ENCODE peak calls at places on chromosome 17, in eight cellular contexts. One of them, this sample, is unnamed. For H3K4me1, the result is how much of the 10 kb centered on the place peaks cover.

GRCh38 chr17:69524854-69525253 is 110.4 kb downstream of the MAP2K6 start:
- DNase-seq in sigmoid colon: no peak
- DNase-seq in tibial nerve: no peak
- DNase-seq in ovary: no peak
- DNase-seq in uterus: no peak
- DNase-seq in stomach: no peak
- DNase-seq in body of pancreas: no peak
- DNase-seq in heart left ventricle: no peak
- DNase-seq in this sample: no peak

GRCh38 chr17:48307222-48307621 is 122.8 kb downstream of the SKAP1 start:
- DNase-seq in sigmoid colon: no peak
- DNase-seq in uterus: no peak
- DNase-seq in stomach: no peak
- DNase-seq in body of pancreas: no peak
- DNase-seq in tibial nerve: no peak
- DNase-seq in ovary: no peak
- DNase-seq in heart left ventricle: no peak
- DNase-seq in this sample: no peak

GRCh38 chr17:68468785-68469184 is 11.5 kb upstream of the WIPI1 start:
- DNase-seq in ovary: no peak
- DNase-seq in tibial nerve: no peak
- DNase-seq in stomach: no peak
- DNase-seq in sigmoid colon: no peak
- DNase-seq in uterus: no peak
- DNase-seq in heart left ventricle: no peak
- DNase-seq in body of pancreas: no peak
- DNase-seq in this sample: no peak

GRCh38 chr17:81812571-81813370 is 8.8 kb downstream of the GCGR start:
- DNase-seq in ovary: no peak
- DNase-seq in heart left ventricle: no peak
- DNase-seq in tibial nerve: no peak
- DNase-seq in stomach: no peak
- DNase-seq in body of pancreas: no peak
- DNase-seq in sigmoid colon: no peak
- DNase-seq in uterus: no peak
- DNase-seq in this sample: no peak

GRCh38 chr17:27635275-27635823 is 4.4 kb downstream of the LGALS9 start:
- DNase-seq in uterus: no peak
- DNase-seq in ovary: no peak
- DNase-seq in tibial nerve: no peak
- DNase-seq in sigmoid colon: no peak
- DNase-seq in heart left ventricle: no peak
- DNase-seq in body of pancreas: peak
- DNase-seq in stomach: no peak
- DNase-seq in this sample: no peak

GRCh38 chr17:4739122-4740024 is at the start of the genes CXCL16 and ZMYND15:
- DNase-seq in tibial nerve: no peak
- DNase-seq in ovary: peak
- DNase-seq in sigmoid colon: peak
- DNase-seq in heart left ventricle: peak
- DNase-seq in uterus: peak
- DNase-seq in stomach: peak
- DNase-seq in body of pancreas: peak
- DNase-seq in this sample: peak

GRCh38 chr17:53919356-53919755 is 96.6 kb downstream of the KIF2B start:
- DNase-seq in sigmoid colon: no peak
- DNase-seq in body of pancreas: no peak
- DNase-seq in tibial nerve: no peak
- DNase-seq in stomach: no peak
- DNase-seq in ovary: no peak
- DNase-seq in uterus: no peak
- DNase-seq in heart left ventricle: no peak
- DNase-seq in this sample: no peak

GRCh38 chr17:39073353-39073752 is 78.1 kb downstream of the PLXDC1 start:
- DNase-seq in uterus: no peak
- DNase-seq in ovary: no peak
- DNase-seq in tibial nerve: no peak
- DNase-seq in body of pancreas: no peak
- DNase-seq in sigmoid colon: no peak
- DNase-seq in stomach: no peak
- DNase-seq in heart left ventricle: no peak
- DNase-seq in this sample: no peak

GRCh38 chr17:77735051-77735340 is 223.5 kb upstream of the TNRC6C start:
- DNase-seq in heart left ventricle: no peak
- DNase-seq in sigmoid colon: no peak
- DNase-seq in tibial nerve: no peak
- DNase-seq in body of pancreas: no peak
- DNase-seq in ovary: peak
- DNase-seq in stomach: no peak
- DNase-seq in uterus: peak
- DNase-seq in this sample: no peak

GRCh38 chr17:77737442-77738265 is 220.8 kb upstream of the TNRC6C start:
- DNase-seq in body of pancreas: no peak
- DNase-seq in heart left ventricle: no peak
- DNase-seq in tibial nerve: no peak
- DNase-seq in sigmoid colon: no peak
- DNase-seq in uterus: no peak
- DNase-seq in stomach: peak
- DNase-seq in ovary: no peak
- DNase-seq in this sample: no peak

GRCh38 chr17:77735341-77736206 is 222.9 kb upstream of the TNRC6C start:
- DNase-seq in ovary: peak
- DNase-seq in uterus: peak
- DNase-seq in sigmoid colon: peak
- DNase-seq in tibial nerve: no peak
- DNase-seq in stomach: peak
- DNase-seq in heart left ventricle: no peak
- DNase-seq in body of pancreas: no peak
- DNase-seq in this sample: no peak

GRCh38 chr17:77736721-77737120 is 221.8 kb upstream of the TNRC6C start:
- DNase-seq in sigmoid colon: no peak
- DNase-seq in ovary: no peak
- DNase-seq in stomach: no peak
- DNase-seq in heart left ventricle: no peak
- DNase-seq in uterus: no peak
- DNase-seq in tibial nerve: no peak
- DNase-seq in body of pancreas: no peak
- DNase-seq in this sample: no peak

DNA sequence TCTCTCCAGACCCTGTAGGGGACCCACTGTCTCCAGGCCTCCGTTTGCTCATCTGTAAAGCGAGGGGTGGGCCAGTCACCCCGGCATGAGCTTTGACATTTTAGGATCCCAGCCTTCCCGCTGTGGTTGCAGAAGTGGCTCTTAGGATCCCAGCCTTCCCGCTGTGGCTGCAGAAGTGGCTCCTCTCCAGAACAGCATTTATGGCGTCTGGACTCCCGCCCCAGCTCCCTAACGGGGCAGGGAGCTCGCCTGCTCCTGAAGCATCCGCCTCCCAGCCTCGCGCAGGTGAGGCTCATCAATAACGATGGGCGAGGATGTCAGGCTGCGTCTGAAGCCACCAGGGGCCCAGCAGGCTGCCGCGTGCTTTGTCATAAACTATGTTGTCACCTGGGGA is 222.3 kb upstream of the TNRC6C start:
- DNase-seq in uterus: peak
- DNase-seq in stomach: no peak
- DNase-seq in heart left ventricle: no peak
- DNase-seq in ovary: no peak
- DNase-seq in sigmoid colon: no peak
- DNase-seq in body of pancreas: no peak
- DNase-seq in tibial nerve: no peak
- DNase-seq in this sample: no peak
- H3K4me1 ChIP-seq in uterus: under half
- H3K4me1 ChIP-seq in stomach: under half
- H3K4me1 ChIP-seq in heart left ventricle: half or more
- H3K4me1 ChIP-seq in ovary: under half
- H3K4me1 ChIP-seq in sigmoid colon: under half
- H3K4me1 ChIP-seq in body of pancreas: under half
- H3K4me1 ChIP-seq in tibial nerve: under half
- H3K4me1 ChIP-seq in this sample: under half

DNA sequence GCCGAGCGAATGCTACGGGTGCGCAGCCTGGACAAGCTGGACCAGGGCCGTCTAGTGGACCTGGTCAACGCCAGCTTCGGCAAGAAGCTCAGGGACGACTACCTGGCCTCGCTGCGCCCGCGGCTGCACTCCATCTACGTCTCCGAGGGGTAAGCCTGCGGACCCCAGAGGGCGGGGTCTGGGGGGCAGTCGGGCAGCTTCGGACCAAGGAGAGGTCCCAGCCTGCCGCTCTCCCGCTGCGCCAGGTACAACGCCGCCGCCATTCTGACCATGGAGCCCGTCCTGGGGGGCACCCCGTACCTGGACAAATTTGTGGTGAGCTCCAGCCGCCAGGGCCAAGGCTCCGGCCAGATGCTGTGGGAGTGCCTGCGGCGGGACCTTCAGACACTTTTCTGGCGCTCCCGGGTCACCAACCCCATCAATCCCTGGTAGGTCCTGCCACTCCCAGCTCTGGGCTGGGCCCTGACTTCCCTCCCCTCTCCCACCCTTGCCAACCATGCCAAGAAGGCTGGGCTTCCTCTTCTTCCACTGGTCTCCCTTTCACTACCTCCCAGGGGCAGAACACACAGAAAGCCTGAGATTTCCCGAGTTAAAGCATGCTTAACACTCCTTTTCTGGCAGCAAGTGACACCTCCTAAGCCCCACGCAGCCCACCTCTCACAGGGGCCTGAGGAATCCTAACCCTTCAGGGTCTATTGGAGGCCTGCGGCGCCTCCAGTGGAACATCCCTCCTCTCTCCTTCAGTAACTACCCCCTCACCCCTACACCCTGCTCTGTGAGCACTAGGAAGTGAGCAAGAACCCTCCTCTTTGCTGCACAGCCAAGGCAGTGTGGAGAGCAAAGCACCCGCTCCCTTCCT is 3.2 kb downstream of the NAGS start:
- DNase-seq in tibial nerve: no peak
- DNase-seq in body of pancreas: no peak
- DNase-seq in heart left ventricle: no peak
- DNase-seq in sigmoid colon: peak
- DNase-seq in ovary: no peak
- DNase-seq in stomach: no peak
- DNase-seq in uterus: no peak
- DNase-seq in this sample: no peak
- TF ChIP-seq POLR2A in tibial nerve: no peak
- TF ChIP-seq POLR2A in body of pancreas: no peak
- TF ChIP-seq POLR2A in heart left ventricle: no peak
- TF ChIP-seq POLR2A in sigmoid colon: no peak
- TF ChIP-seq POLR2A in ovary: no peak
- TF ChIP-seq POLR2A in stomach: no peak
- TF ChIP-seq POLR2A in uterus: no peak
- TF ChIP-seq POLR2A in this sample: no peak

DNA sequence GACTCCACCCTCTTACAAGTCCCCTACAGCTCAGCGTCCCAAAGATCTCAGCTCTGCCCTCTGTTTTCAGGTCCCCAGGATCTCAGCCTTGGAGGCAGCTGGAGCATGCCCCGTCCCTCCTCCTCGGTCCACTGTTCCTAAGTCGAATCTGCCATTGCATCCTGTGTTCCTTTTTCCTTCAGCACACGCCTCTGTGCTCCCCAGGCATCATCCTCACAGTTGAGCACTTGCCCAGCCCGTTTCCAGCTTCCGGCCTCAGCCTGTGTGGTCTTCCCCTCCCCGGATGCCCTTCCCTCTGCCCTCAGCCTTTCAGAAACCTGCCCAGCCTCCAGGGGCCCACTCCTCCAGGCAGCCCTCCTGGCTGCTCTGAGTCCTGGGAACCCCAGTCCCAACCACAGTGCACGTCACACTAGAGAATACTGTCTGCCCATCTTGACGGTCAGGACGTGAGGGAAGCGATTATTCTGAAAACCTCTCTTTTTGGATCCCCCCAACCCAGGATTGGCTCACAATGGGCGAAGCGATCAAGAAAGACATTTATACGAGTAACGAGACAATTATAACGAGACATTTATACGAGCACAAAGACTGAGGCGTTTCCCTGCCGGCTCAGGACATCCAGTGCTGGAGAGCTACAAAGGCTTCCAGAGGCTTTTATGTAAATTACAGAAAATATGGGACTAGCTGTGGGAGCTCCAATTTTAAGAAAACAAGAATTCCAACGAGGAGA is 41.3 kb downstream of the RPH3AL start:
- DNase-seq in heart left ventricle: peak
- DNase-seq in tibial nerve: no peak
- DNase-seq in ovary: no peak
- DNase-seq in uterus: no peak
- DNase-seq in body of pancreas: no peak
- DNase-seq in stomach: no peak
- DNase-seq in sigmoid colon: peak
- DNase-seq in this sample: no peak
- H3K4me1 ChIP-seq in heart left ventricle: under half
- H3K4me1 ChIP-seq in tibial nerve: under half
- H3K4me1 ChIP-seq in ovary: under half
- H3K4me1 ChIP-seq in uterus: under half
- H3K4me1 ChIP-seq in body of pancreas: under half
- H3K4me1 ChIP-seq in stomach: under half
- H3K4me1 ChIP-seq in sigmoid colon: under half
- H3K4me1 ChIP-seq in this sample: under half

GRCh38 chr17:28744104-28744801 is 442 bp downstream of the TRAF4 start:
- DNase-seq in sigmoid colon: peak
- DNase-seq in ovary: peak
- DNase-seq in body of pancreas: peak
- DNase-seq in heart left ventricle: no peak
- DNase-seq in uterus: peak
- DNase-seq in tibial nerve: no peak
- DNase-seq in stomach: peak
- DNase-seq in this sample: no peak

GRCh38 chr17:28744802-28745051 is 916 bp downstream of the TRAF4 start:
- DNase-seq in tibial nerve: no peak
- DNase-seq in stomach: no peak
- DNase-seq in heart left ventricle: no peak
- DNase-seq in sigmoid colon: no peak
- DNase-seq in ovary: no peak
- DNase-seq in body of pancreas: no peak
- DNase-seq in uterus: no peak
- DNase-seq in this sample: no peak

GRCh38 chr17:28745777-28746473 is 2.1 kb downstream of the TRAF4 start:
- DNase-seq in uterus: no peak
- DNase-seq in stomach: peak
- DNase-seq in body of pancreas: peak
- DNase-seq in ovary: peak
- DNase-seq in heart left ventricle: no peak
- DNase-seq in tibial nerve: no peak
- DNase-seq in sigmoid colon: no peak
- DNase-seq in this sample: no peak

GRCh38 chr17:28746611-28747045 is 2.8 kb downstream of the TRAF4 start:
- DNase-seq in body of pancreas: peak
- DNase-seq in ovary: peak
- DNase-seq in heart left ventricle: no peak
- DNase-seq in uterus: no peak
- DNase-seq in sigmoid colon: no peak
- DNase-seq in tibial nerve: no peak
- DNase-seq in stomach: peak
- DNase-seq in this sample: no peak

DNA sequence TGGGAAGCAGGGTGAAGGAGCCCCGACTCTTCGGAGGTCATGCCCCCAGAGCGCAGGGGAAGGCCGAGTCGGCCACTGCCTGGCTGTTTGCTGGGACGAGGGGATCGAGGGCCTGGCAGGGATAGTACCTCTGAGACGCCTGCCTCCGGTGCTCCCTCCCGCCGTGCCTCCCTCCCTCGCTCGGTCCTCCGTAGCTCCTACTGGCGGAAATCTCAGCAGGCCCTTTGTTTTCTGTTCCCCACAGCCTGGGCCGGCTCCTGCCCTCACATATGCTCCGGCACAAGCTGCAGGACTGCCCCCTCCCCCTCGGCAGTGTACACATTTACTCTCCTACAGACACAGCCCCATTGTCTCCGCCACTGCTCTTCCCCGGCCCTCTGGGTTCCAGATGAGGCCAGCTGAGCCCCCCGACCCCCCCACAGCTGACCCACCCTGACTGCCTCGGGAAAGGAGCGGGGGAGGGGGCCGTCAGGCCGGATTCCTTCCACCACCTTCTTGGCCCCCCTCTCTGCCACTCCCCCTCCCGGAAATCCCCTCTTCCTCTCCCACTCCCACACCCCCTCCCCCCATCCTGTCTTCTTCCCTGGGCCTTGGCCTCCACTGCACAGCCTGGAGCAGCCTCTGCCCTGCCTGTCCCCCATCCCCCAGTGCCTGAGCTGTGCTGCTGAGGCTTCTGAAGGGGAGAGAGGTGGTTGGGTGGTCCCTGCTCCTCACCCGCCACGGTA is 1.4 kb downstream of the TRAF4 start:
- DNase-seq in uterus: peak
- DNase-seq in tibial nerve: peak
- DNase-seq in sigmoid colon: peak
- DNase-seq in heart left ventricle: no peak
- DNase-seq in stomach: peak
- DNase-seq in ovary: peak
- DNase-seq in body of pancreas: peak
- DNase-seq in this sample: peak
- TF ChIP-seq POLR2A in uterus: no peak
- TF ChIP-seq POLR2A in tibial nerve: peak
- TF ChIP-seq POLR2A in sigmoid colon: no peak
- TF ChIP-seq POLR2A in heart left ventricle: no peak
- TF ChIP-seq POLR2A in stomach: no peak
- TF ChIP-seq POLR2A in ovary: no peak
- TF ChIP-seq POLR2A in body of pancreas: peak
- TF ChIP-seq POLR2A in this sample: no peak

This sample was measured in prostate gland.